ENCODE peak calls at places on chromosomes 4 and X, in six cellular contexts. O is A549, C is small intestine, B is OCI-LY7, X is tibial nerve, V is PC-3. F is an unnamed sample.
A peak's percentile ranks its signal among the peaks of the same experiment; 100 is the strongest.

GRCh38 chr4:95263391-95263790 is 285.4 kb downstream of the UNC5C start:
- DNase-seq in O (no peak), C (no peak), B (no peak), X (no peak), V (no peak), F (no peak)

GRCh38 chrX:100512471-100512870 is 72.3 kb upstream of the TNMD start:
- DNase-seq in O (peak; percentile 1), C (peak; percentile 14), B (peak; percentile 2), X (no peak), V (peak; percentile 40), F (no peak)

GRCh38 chrX:152157042-152157441 is 18.7 kb upstream of the MAGEA10 start:
- DNase-seq in O (no peak), C (no peak), B (no peak), X (no peak), V (no peak), F (no peak)

GRCh38 chr4:105283501-105283900 is 136.8 kb downstream of the TET2 start:
- DNase-seq in O (no peak), C (no peak), B (no peak), X (no peak), V (no peak), F (no peak)

GRCh38 chr4:158004101-158004500 is 168.7 kb downstream of the GASK1B start:
- DNase-seq in O (no peak), C (no peak), B (no peak), X (no peak), V (no peak), F (no peak)

GRCh38 chrX:135740683-135741149 is 27.3 kb downstream of the CT45A3 start:
- DNase-seq in O (peak; percentile 44), C (peak; percentile 0), B (peak; percentile 5), X (no peak), V (peak; percentile 54), F (peak; percentile 26)

GRCh38 chr4:10461850-10462400 is 4.7 kb upstream of the ZNF518B start:
- DNase-seq in O (no peak), C (no peak), B (no peak), X (no peak), V (no peak), F (no peak)

GRCh38 chr4:83644677-83645639 is 109.0 kb downstream of the GPAT3 start:
- DNase-seq in O (peak; percentile 68), C (peak; percentile 70), B (peak; percentile 65), X (no peak), V (peak; percentile 74), F (peak; percentile 7)

GRCh38 chr4:70863099-70863790 is 23.6 kb upstream of the GRSF1 start:
- DNase-seq in O (no peak), C (no peak), B (no peak), X (no peak), V (no peak), F (no peak)

GRCh38 chr4:138262058-138262838 is 20.1 kb upstream of the SLC7A11 start:
- DNase-seq in O (no peak), C (no peak), B (no peak), X (no peak), V (no peak), F (no peak)

GRCh38 chr4:107248571-107248970 is 212.5 kb upstream of the DKK2 start:
- DNase-seq in O (no peak), C (no peak), B (no peak), X (no peak), V (peak; percentile 24), F (no peak)

GRCh38 chr4:55363618-55364420 is 17.8 kb downstream of the SRD5A3 start:
- DNase-seq in O (no peak), C (no peak), B (no peak), X (no peak), V (no peak), F (no peak)

GRCh38 chr4:10204401-10205058 is 87.9 kb upstream of the WDR1 start:
- DNase-seq in O (no peak), C (no peak), B (no peak), X (no peak), V (no peak), F (no peak)

GRCh38 chr4:126269106-126269505 is 954.4 kb downstream of the FAT4 start:
- DNase-seq in O (no peak), C (no peak), B (no peak), X (no peak), V (no peak), F (no peak)

GRCh38 chrX:670596-670995 is 40.0 kb downstream of the SHOX start:
- DNase-seq in O (no peak), C (no peak), B (no peak), X (no peak), V (no peak), F (no peak)

GRCh38 chr4:4860803-4861591 is 1.5 kb downstream of the MSX1 start:
- DNase-seq in O (no peak), C (no peak), B (no peak), X (no peak), V (no peak), F (no peak)

GRCh38 chr4:49217492-49217891 is 231.4 kb downstream of the CWH43 start:
- DNase-seq in O (no peak), C (no peak), B (no peak), X (no peak), V (no peak), F (no peak)
- H3K9me3 ChIP-seq in O (peaks cover 6% of the 10 kb centered on the region), C (peaks cover 5% of the 10 kb centered on the region), B (no peaks in the 10 kb centered on the region), X (no peaks in the 10 kb centered on the region), V (peaks cover 4% of the 10 kb centered on the region), F (no peaks in the 10 kb centered on the region)

GRCh38 chr4:81490761-81491160 is 19.1 kb upstream of the RASGEF1B start:
- DNase-seq in O (no peak), C (peak; percentile 35), B (no peak), X (no peak), V (no peak), F (no peak)
- H3K27ac ChIP-seq in O (no peak overlapping the region), C (no peak overlapping the region), B (no peak overlapping the region), X (no peak overlapping the region), V (no peak overlapping the region), F (no peak overlapping the region)

GRCh38 chr4:129059028-129059427 is 34.3 kb downstream of the SCLT1 start:
- DNase-seq in O (no peak), C (no peak), B (no peak), X (no peak), V (no peak), F (no peak)

GRCh38 chr4:129062580-129062979 is 30.8 kb downstream of the SCLT1 start:
- DNase-seq in O (no peak), C (no peak), B (no peak), X (no peak), V (no peak), F (no peak)

GRCh38 chr4:129063640-129064039 is 29.7 kb downstream of the SCLT1 start:
- DNase-seq in O (no peak), C (no peak), B (no peak), X (no peak), V (peak; percentile 74), F (no peak)

GRCh38 chr4:129064717-129065116 is 28.6 kb downstream of the SCLT1 start:
- DNase-seq in O (no peak), C (no peak), B (no peak), X (no peak), V (peak; percentile 75), F (no peak)
- H3K9me3 ChIP-seq in O (peaks cover 32% of the 10 kb centered on the region), C (peaks cover 2% of the 10 kb centered on the region), B (peaks cover 46% of the 10 kb centered on the region), X (peaks cover 7% of the 10 kb centered on the region), V (peaks cover 7% of the 10 kb centered on the region), F (peaks cover 31% of the 10 kb centered on the region)

DNA sequence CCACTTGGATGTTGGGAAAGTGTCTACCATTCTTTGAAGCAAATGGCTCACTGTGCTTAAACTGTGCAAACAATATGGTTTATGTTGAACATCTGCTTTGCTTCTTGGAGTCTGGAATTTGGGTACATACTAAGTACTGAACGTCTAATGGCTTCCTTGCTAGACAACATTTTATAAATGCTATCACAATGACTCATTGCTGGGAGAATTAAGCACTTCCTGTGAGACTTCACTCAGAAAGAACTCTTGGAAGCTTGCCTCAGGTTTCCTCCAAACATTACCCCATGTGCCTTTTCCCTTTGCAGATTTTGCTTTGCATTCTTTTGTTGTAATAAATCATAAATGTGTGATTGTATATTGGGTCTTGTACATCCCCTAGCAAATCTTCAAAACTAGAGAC is 139.7 kb downstream of the PACRGL start:
- DNase-seq in O (peak; percentile 0), C (no peak), B (no peak), X (no peak), V (peak; percentile 83), F (no peak)
- H3K27ac ChIP-seq in O (no peak overlapping the region), C (no peak overlapping the region), B (no peak overlapping the region), X (no peak overlapping the region), V (no peak overlapping the region), F (no peak overlapping the region)

DNA sequence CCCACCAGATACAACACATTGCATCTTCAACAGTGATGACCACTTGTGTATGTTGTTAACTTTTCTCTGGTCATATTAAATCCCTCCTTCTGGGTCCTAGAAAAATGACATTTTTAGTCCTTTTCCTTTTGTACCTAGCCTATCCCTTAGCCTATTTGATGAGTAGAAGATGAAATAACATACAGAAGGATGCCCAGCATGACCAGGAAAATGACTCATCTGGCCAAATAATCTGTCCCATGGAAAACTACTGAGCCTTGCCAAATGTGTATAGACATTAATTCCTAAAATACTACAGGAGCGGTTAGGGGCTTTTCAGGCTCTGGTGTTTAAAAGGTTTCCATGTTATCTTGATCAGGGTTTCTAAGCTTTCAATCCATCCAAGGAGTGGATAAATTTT is 129.0 kb upstream of the KCNIP4 start:
- DNase-seq in O (no peak), C (no peak), B (no peak), X (no peak), V (peak; percentile 37), F (no peak)
- H3K9me3 ChIP-seq in O (no peaks in the 10 kb centered on the region), C (no peaks in the 10 kb centered on the region), B (no peaks in the 10 kb centered on the region), X (no peaks in the 10 kb centered on the region), V (no peaks in the 10 kb centered on the region), F (no peaks in the 10 kb centered on the region)

DNA sequence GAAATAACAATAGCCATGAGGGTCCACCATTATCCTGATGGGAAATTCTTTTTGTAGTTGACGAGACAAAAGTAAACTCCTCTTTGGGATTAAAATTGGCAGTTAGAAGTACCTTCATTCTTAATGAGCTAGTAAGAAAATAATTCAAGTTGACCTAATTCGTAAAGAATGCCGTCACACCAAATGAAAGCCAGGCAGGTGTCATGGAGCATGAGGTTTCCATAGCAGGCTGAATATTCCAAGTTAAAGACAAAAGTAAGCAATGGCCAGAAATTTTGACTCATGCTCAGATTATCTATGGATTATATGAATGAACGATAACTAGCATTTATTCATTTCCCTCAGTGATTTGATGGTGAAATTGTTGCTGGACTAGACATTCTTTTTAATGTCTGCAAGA is 192.2 kb upstream of the FAT1 start:
- DNase-seq in O (no peak), C (no peak), B (no peak), X (no peak), V (no peak), F (no peak)
- H3K27ac ChIP-seq in O (no peak overlapping the region), C (no peak overlapping the region), B (no peak overlapping the region), X (no peak overlapping the region), V (no peak overlapping the region), F (no peak overlapping the region)

DNA sequence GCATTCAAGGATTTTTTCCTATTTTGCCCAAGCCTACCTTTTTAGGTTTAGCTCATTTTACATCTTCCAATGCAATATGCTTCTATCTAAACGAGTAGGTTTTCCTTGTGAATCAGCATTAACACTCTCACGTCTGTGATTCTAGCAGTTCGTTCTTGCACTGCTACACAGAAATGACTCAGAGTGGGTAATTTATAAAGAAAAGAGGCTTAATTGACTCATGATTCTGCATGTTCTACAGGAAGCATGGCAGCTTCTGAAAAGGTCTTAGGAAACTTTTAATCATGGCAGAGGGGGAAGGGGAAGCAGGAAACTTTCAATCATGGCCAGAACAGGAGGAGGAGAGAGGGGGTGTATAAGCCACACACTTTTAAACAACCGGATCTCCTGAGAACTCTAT is 44.9 kb downstream of the SPANXN1 start:
- DNase-seq in O (no peak), C (no peak), B (no peak), X (no peak), V (peak; percentile 22), F (no peak)
- H3K9me3 ChIP-seq in O (no peaks in the 10 kb centered on the region), C (peaks cover 1% of the 10 kb centered on the region), B (no peaks in the 10 kb centered on the region), X (no peaks in the 10 kb centered on the region), V (no peaks in the 10 kb centered on the region), F (no peaks in the 10 kb centered on the region)